ENCODE peak calls at places on chromosomes 12 and 14, in six cellular contexts. One of them, this sample, is unnamed.

GRCh38 chr12:124914392-124915248 is at the start of gene UBC:
- DNase-seq in fibroblast of lung: peak
- DNase-seq in CD4-positive, CD25-positive, alpha-beta regulatory T cell: peak
- DNase-seq in psoas muscle: peak
- DNase-seq in activated T-helper 1 cell treated with anti-CD3 and anti-CD28 coated beads, Interleukin-2, amount 50 U/mL, for 16 hours: peak
- DNase-seq in body of pancreas: peak
- DNase-seq in this sample: peak

GRCh38 chr14:104580961-104581360 is 1.4 kb downstream of the C14orf180 start:
- DNase-seq in fibroblast of lung: peak
- DNase-seq in CD4-positive, CD25-positive, alpha-beta regulatory T cell: no peak
- DNase-seq in psoas muscle: peak
- DNase-seq in activated T-helper 1 cell treated with anti-CD3 and anti-CD28 coated beads, Interleukin-2, amount 50 U/mL, for 16 hours: no peak
- DNase-seq in body of pancreas: peak
- DNase-seq in this sample: no peak

GRCh38 chr14:34348592-34348991 is 113.4 kb downstream of the SPTSSA start:
- DNase-seq in fibroblast of lung: no peak
- DNase-seq in CD4-positive, CD25-positive, alpha-beta regulatory T cell: no peak
- DNase-seq in psoas muscle: no peak
- DNase-seq in activated T-helper 1 cell treated with anti-CD3 and anti-CD28 coated beads, Interleukin-2, amount 50 U/mL, for 16 hours: no peak
- DNase-seq in body of pancreas: no peak
- DNase-seq in this sample: no peak

GRCh38 chr12:57737467-57738141 is 938 bp downstream of the AGAP2 start:
- DNase-seq in fibroblast of lung: no peak
- DNase-seq in CD4-positive, CD25-positive, alpha-beta regulatory T cell: no peak
- DNase-seq in psoas muscle: no peak
- DNase-seq in activated T-helper 1 cell treated with anti-CD3 and anti-CD28 coated beads, Interleukin-2, amount 50 U/mL, for 16 hours: no peak
- DNase-seq in body of pancreas: no peak
- DNase-seq in this sample: no peak

GRCh38 chr12:117671734-117672133 is 297.1 kb downstream of the KSR2 start:
- DNase-seq in fibroblast of lung: no peak
- DNase-seq in CD4-positive, CD25-positive, alpha-beta regulatory T cell: no peak
- DNase-seq in psoas muscle: peak
- DNase-seq in activated T-helper 1 cell treated with anti-CD3 and anti-CD28 coated beads, Interleukin-2, amount 50 U/mL, for 16 hours: no peak
- DNase-seq in body of pancreas: peak
- DNase-seq in this sample: no peak

GRCh38 chr12:48001426-48002178 is 2.7 kb downstream of the COL2A1 start:
- DNase-seq in fibroblast of lung: peak
- DNase-seq in CD4-positive, CD25-positive, alpha-beta regulatory T cell: no peak
- DNase-seq in psoas muscle: peak
- DNase-seq in activated T-helper 1 cell treated with anti-CD3 and anti-CD28 coated beads, Interleukin-2, amount 50 U/mL, for 16 hours: no peak
- DNase-seq in body of pancreas: peak
- DNase-seq in this sample: peak

GRCh38 chr14:24456980-24457379 is 14.4 kb upstream of the SDR39U1 start:
- DNase-seq in fibroblast of lung: no peak
- DNase-seq in CD4-positive, CD25-positive, alpha-beta regulatory T cell: no peak
- DNase-seq in psoas muscle: no peak
- DNase-seq in activated T-helper 1 cell treated with anti-CD3 and anti-CD28 coated beads, Interleukin-2, amount 50 U/mL, for 16 hours: no peak
- DNase-seq in body of pancreas: no peak
- DNase-seq in this sample: no peak

GRCh38 chr12:96083020-96083489 is 47.7 kb upstream of the LTA4H start:
- DNase-seq in fibroblast of lung: no peak
- DNase-seq in CD4-positive, CD25-positive, alpha-beta regulatory T cell: no peak
- DNase-seq in psoas muscle: no peak
- DNase-seq in activated T-helper 1 cell treated with anti-CD3 and anti-CD28 coated beads, Interleukin-2, amount 50 U/mL, for 16 hours: no peak
- DNase-seq in body of pancreas: no peak
- DNase-seq in this sample: no peak

GRCh38 chr14:104659764-104660523 is 29.5 kb upstream of the INF2 start:
- DNase-seq in fibroblast of lung: no peak
- DNase-seq in CD4-positive, CD25-positive, alpha-beta regulatory T cell: no peak
- DNase-seq in psoas muscle: no peak
- DNase-seq in activated T-helper 1 cell treated with anti-CD3 and anti-CD28 coated beads, Interleukin-2, amount 50 U/mL, for 16 hours: no peak
- DNase-seq in body of pancreas: no peak
- DNase-seq in this sample: no peak

GRCh38 chr14:48735607-48736006 is 850.6 kb downstream of the RPS29 start:
- DNase-seq in fibroblast of lung: no peak
- DNase-seq in CD4-positive, CD25-positive, alpha-beta regulatory T cell: no peak
- DNase-seq in psoas muscle: no peak
- DNase-seq in activated T-helper 1 cell treated with anti-CD3 and anti-CD28 coated beads, Interleukin-2, amount 50 U/mL, for 16 hours: no peak
- DNase-seq in body of pancreas: no peak
- DNase-seq in this sample: no peak

GRCh38 chr12:20368653-20369163 is 371 bp downstream of the PDE3A start:
- DNase-seq in fibroblast of lung: peak
- DNase-seq in CD4-positive, CD25-positive, alpha-beta regulatory T cell: no peak
- DNase-seq in psoas muscle: peak
- DNase-seq in activated T-helper 1 cell treated with anti-CD3 and anti-CD28 coated beads, Interleukin-2, amount 50 U/mL, for 16 hours: no peak
- DNase-seq in body of pancreas: peak
- DNase-seq in this sample: no peak

GRCh38 chr14:34023824-34024767 is 73.2 kb upstream of the EGLN3 start:
- DNase-seq in fibroblast of lung: no peak
- DNase-seq in CD4-positive, CD25-positive, alpha-beta regulatory T cell: no peak
- DNase-seq in psoas muscle: no peak
- DNase-seq in activated T-helper 1 cell treated with anti-CD3 and anti-CD28 coated beads, Interleukin-2, amount 50 U/mL, for 16 hours: no peak
- DNase-seq in body of pancreas: peak
- DNase-seq in this sample: no peak

GRCh38 chr12:6295187-6295811 is 15.2 kb upstream of the PLEKHG6 start:
- DNase-seq in fibroblast of lung: peak
- DNase-seq in CD4-positive, CD25-positive, alpha-beta regulatory T cell: no peak
- DNase-seq in psoas muscle: no peak
- DNase-seq in activated T-helper 1 cell treated with anti-CD3 and anti-CD28 coated beads, Interleukin-2, amount 50 U/mL, for 16 hours: no peak
- DNase-seq in body of pancreas: peak
- DNase-seq in this sample: no peak

GRCh38 chr12:10673660-10674384 is at the start of gene STYK1:
- DNase-seq in fibroblast of lung: peak
- DNase-seq in CD4-positive, CD25-positive, alpha-beta regulatory T cell: peak
- DNase-seq in psoas muscle: peak
- DNase-seq in activated T-helper 1 cell treated with anti-CD3 and anti-CD28 coated beads, Interleukin-2, amount 50 U/mL, for 16 hours: peak
- DNase-seq in body of pancreas: peak
- DNase-seq in this sample: peak

GRCh38 chr14:67187826-67188225 is 1.4 kb upstream of the GARIN2 start:
- DNase-seq in fibroblast of lung: peak
- DNase-seq in CD4-positive, CD25-positive, alpha-beta regulatory T cell: no peak
- DNase-seq in psoas muscle: no peak
- DNase-seq in activated T-helper 1 cell treated with anti-CD3 and anti-CD28 coated beads, Interleukin-2, amount 50 U/mL, for 16 hours: no peak
- DNase-seq in body of pancreas: peak
- DNase-seq in this sample: no peak

GRCh38 chr12:27802511-27802910 is 22.5 kb upstream of the MANSC4 start:
- DNase-seq in fibroblast of lung: peak
- DNase-seq in CD4-positive, CD25-positive, alpha-beta regulatory T cell: no peak
- DNase-seq in psoas muscle: no peak
- DNase-seq in activated T-helper 1 cell treated with anti-CD3 and anti-CD28 coated beads, Interleukin-2, amount 50 U/mL, for 16 hours: no peak
- DNase-seq in body of pancreas: no peak
- DNase-seq in this sample: no peak

GRCh38 chr12:89192419-89192818 is 159.9 kb downstream of the DUSP6 start:
- DNase-seq in fibroblast of lung: peak
- DNase-seq in CD4-positive, CD25-positive, alpha-beta regulatory T cell: no peak
- DNase-seq in psoas muscle: no peak
- DNase-seq in activated T-helper 1 cell treated with anti-CD3 and anti-CD28 coated beads, Interleukin-2, amount 50 U/mL, for 16 hours: no peak
- DNase-seq in body of pancreas: no peak
- DNase-seq in this sample: no peak

GRCh38 chr14:64279719-64280668 is 14.2 kb downstream of the ESR2 start:
- DNase-seq in fibroblast of lung: no peak
- DNase-seq in CD4-positive, CD25-positive, alpha-beta regulatory T cell: no peak
- DNase-seq in psoas muscle: no peak
- DNase-seq in activated T-helper 1 cell treated with anti-CD3 and anti-CD28 coated beads, Interleukin-2, amount 50 U/mL, for 16 hours: no peak
- DNase-seq in body of pancreas: no peak
- DNase-seq in this sample: no peak

GRCh38 chr12:93176610-93177126 is 201.1 kb upstream of the NUDT4 start:
- DNase-seq in fibroblast of lung: no peak
- DNase-seq in CD4-positive, CD25-positive, alpha-beta regulatory T cell: no peak
- DNase-seq in psoas muscle: no peak
- DNase-seq in activated T-helper 1 cell treated with anti-CD3 and anti-CD28 coated beads, Interleukin-2, amount 50 U/mL, for 16 hours: no peak
- DNase-seq in body of pancreas: no peak
- DNase-seq in this sample: no peak

GRCh38 chr14:92603309-92604257 is 90.0 kb downstream of the RIN3 start:
- DNase-seq in fibroblast of lung: peak
- DNase-seq in CD4-positive, CD25-positive, alpha-beta regulatory T cell: peak
- DNase-seq in psoas muscle: no peak
- DNase-seq in activated T-helper 1 cell treated with anti-CD3 and anti-CD28 coated beads, Interleukin-2, amount 50 U/mL, for 16 hours: peak
- DNase-seq in body of pancreas: no peak
- DNase-seq in this sample: no peak

GRCh38 chr14:69242311-69243224 is 17.4 kb upstream of the GALNT16 start:
- DNase-seq in fibroblast of lung: peak
- DNase-seq in CD4-positive, CD25-positive, alpha-beta regulatory T cell: peak
- DNase-seq in psoas muscle: no peak
- DNase-seq in activated T-helper 1 cell treated with anti-CD3 and anti-CD28 coated beads, Interleukin-2, amount 50 U/mL, for 16 hours: no peak
- DNase-seq in body of pancreas: peak
- DNase-seq in this sample: peak

GRCh38 chr14:35229495-35230089 is 62.6 kb upstream of the PSMA6 start:
- DNase-seq in fibroblast of lung: peak
- DNase-seq in CD4-positive, CD25-positive, alpha-beta regulatory T cell: peak
- DNase-seq in psoas muscle: no peak
- DNase-seq in activated T-helper 1 cell treated with anti-CD3 and anti-CD28 coated beads, Interleukin-2, amount 50 U/mL, for 16 hours: no peak
- DNase-seq in body of pancreas: no peak
- DNase-seq in this sample: peak

GRCh38 chr14:105093426-105094192 is 28.4 kb upstream of the GPR132 start:
- DNase-seq in fibroblast of lung: peak
- DNase-seq in CD4-positive, CD25-positive, alpha-beta regulatory T cell: no peak
- DNase-seq in psoas muscle: no peak
- DNase-seq in activated T-helper 1 cell treated with anti-CD3 and anti-CD28 coated beads, Interleukin-2, amount 50 U/mL, for 16 hours: no peak
- DNase-seq in body of pancreas: peak
- DNase-seq in this sample: peak